ENCODE peak calls at places on chromosomes 11 and 22, in five cellular contexts. D, L, R, I and W are unnamed samples.

GRCh38 chr22:33018232-33018864 is 39.8 kb downstream of the SYN3 start:
- DNase-seq in D (peak), I (peak), L (peak), R (peak), W (peak)

GRCh38 chr11:133082851-133083488 is 449.3 kb downstream of the OPCML start:
- DNase-seq in R (peak), L (no peak), D (peak), I (no peak), W (peak)

GRCh38 chr11:2653930-2654739 is 45.7 kb downstream of the KCNQ1OT1 start:
- DNase-seq in L (no peak), I (no peak), R (no peak), D (no peak), W (no peak)

GRCh38 chr11:112525270-112525669 is 264.6 kb upstream of the PLET1 start:
- DNase-seq in D (no peak), I (no peak), R (peak), L (no peak), W (no peak)

GRCh38 chr11:134528453-134528852 is 116.4 kb upstream of the B3GAT1 start:
- DNase-seq in R (no peak), D (no peak), I (no peak), L (no peak), W (no peak)

GRCh38 chr11:134200688-134201087 is 23.1 kb downstream of the NCAPD3 start:
- DNase-seq in I (no peak), R (no peak), L (no peak), D (no peak), W (no peak)

GRCh38 chr11:116730568-116730967 is 42.2 kb downstream of the BUD13 start:
- DNase-seq in R (no peak), L (no peak), D (no peak), I (no peak), W (no peak)

GRCh38 chr22:30386960-30387848 is at the start of gene RNF215:
- DNase-seq in I (peak), R (peak), L (peak), D (peak), W (peak)

GRCh38 chr11:46315033-46315738 is 32.1 kb upstream of the DGKZ start:
- DNase-seq in R (peak), L (peak), D (no peak), I (peak), W (peak)

GRCh38 chr11:45470151-45471001 is 184.2 kb upstream of the SYT13 start:
- DNase-seq in I (no peak), D (no peak), R (no peak), L (no peak), W (no peak)